ENCODE peak calls at places on chromosome 20, in eight cellular contexts. Z is transverse colon, M is adrenal gland, Q is spleen, F is heart left ventricle, U is Peyer's patch, J is body of pancreas, T is uterus. P is an unnamed sample.

GRCh38 chr20:59495894-59496510 is 108.3 kb upstream of the PHACTR3 start:
- DNase-seq in Z (peak; percentile 68), M (peak; percentile 74), Q (peak; percentile 87), F (peak; percentile 77), U (peak; percentile 82), J (peak; percentile 72), T (peak; percentile 37), P (peak; percentile 72)

GRCh38 chr20:8901237-8902025 is 167.5 kb upstream of the PLCB4 start:
- DNase-seq in Z (no peak), M (peak; percentile 17), Q (no peak), F (peak; percentile 64), U (no peak), J (no peak), T (peak; percentile 69), P (no peak)

GRCh38 chr20:10427060-10427692 is 6.8 kb downstream of the MKKS start:
- DNase-seq in Z (peak; percentile 41), M (peak; percentile 60), Q (peak; percentile 78), F (peak; percentile 69), U (peak; percentile 82), J (peak; percentile 56), T (peak; percentile 30), P (peak; percentile 73)

GRCh38 chr20:32352101-32352720 is 5.9 kb upstream of the ASXL1 start:
- DNase-seq in Z (peak; percentile 1), M (no peak), Q (no peak), F (no peak), U (no peak), J (no peak), T (no peak), P (no peak)

GRCh38 chr20:38893485-38894090 is 32.6 kb upstream of the FAM83D start:
- DNase-seq in Z (peak; percentile 78), M (peak; percentile 57), Q (peak; percentile 95), F (peak; percentile 83), U (peak; percentile 91), J (peak; percentile 28), T (peak; percentile 74), P (peak; percentile 54)

GRCh38 chr20:56630086-56630493 is 984 bp downstream of the TFAP2C start:
- DNase-seq in Z (peak; percentile 64), M (peak; percentile 46), Q (no peak), F (no peak), U (no peak), J (peak; percentile 53), T (no peak), P (peak; percentile 65)

GRCh38 chr20:17914957-17915356 is 53.6 kb downstream of the SNX5 start:
- DNase-seq in Z (no peak), M (no peak), Q (no peak), F (no peak), U (peak; percentile 35), J (no peak), T (no peak), P (no peak)

GRCh38 chr20:48818481-48818987 is 9.3 kb downstream of the PREX1 start:
- DNase-seq in Z (peak; percentile 26), M (no peak), Q (peak; percentile 86), F (no peak), U (peak; percentile 85), J (no peak), T (no peak), P (no peak)

DNA sequence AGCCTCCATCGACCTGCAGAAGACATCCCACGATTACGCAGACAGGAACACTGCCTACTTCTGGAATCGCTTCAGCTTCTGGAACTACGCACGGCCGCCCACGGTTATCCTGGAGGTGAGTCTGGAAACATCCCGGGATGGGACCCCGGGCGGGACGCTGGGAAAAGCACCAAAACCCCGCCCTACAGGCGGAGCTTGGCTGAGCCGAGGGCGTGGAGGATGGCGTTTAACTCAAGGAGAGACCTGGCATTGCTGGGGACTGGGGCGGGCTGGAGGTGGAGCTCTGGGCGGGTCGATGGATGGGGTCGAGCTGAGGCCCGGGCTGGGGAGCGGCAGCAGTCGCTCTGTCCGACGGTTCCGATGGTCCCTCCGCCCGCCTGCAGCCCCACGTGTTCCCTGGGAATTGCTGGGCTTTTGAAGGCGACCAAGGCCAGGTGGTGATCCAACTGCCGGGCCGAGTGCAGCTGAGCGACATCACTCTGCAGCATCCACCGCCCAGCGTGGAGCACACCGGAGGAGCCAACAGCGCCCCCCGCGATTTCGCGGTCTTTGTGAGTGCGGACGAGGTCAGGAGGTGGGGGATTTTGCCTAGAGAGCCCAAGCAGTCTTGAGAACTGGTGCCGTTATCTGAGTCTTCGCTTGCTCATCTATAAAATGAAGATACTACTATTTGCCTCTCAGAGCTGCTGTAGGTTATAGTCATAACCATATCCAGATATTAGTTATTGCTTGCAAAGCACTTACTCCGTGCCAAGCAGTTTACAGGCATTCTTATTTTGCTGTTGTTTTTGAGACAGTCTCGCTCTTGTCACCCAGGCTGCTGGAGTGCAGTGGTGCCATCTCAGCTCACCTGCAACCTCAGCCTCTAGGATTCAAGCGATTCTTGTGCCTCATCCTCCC is 3.8 kb downstream of the SPAG4 start:
- DNase-seq in Z (peak; percentile 86), M (peak; percentile 85), Q (peak; percentile 94), F (peak; percentile 88), U (peak; percentile 88), J (peak; percentile 84), T (peak; percentile 84), P (peak; percentile 75)
- TF ChIP-seq POLR2A in Z (no peak), M (no peak), Q (no peak), F (no peak), U (no peak), J (no peak), T (peak; percentile 19), P (peak; percentile 17)

GRCh38 chr20:44411757-44412401 is 56.4 kb downstream of the HNF4A start:
- DNase-seq in Z (no peak), M (no peak), Q (no peak), F (peak; percentile 5), U (no peak), J (no peak), T (no peak), P (no peak)

GRCh38 chr20:44413575-44414345 is 58.3 kb downstream of the HNF4A start:
- DNase-seq in Z (no peak), M (no peak), Q (no peak), F (peak; percentile 21), U (no peak), J (no peak), T (no peak), P (no peak)

GRCh38 chr20:44414346-44414714 is 58.8 kb downstream of the HNF4A start:
- DNase-seq in Z (no peak), M (no peak), Q (no peak), F (peak; percentile 20), U (no peak), J (no peak), T (no peak), P (no peak)

GRCh38 chr20:44411020-44411756 is 55.7 kb downstream of the HNF4A start:
- DNase-seq in Z (peak; percentile 49), M (peak; percentile 66), Q (no peak), F (peak; percentile 56), U (peak; percentile 63), J (peak; percentile 51), T (no peak), P (no peak)

GRCh38 chr20:44412402-44413144 is 57.1 kb downstream of the HNF4A start:
- DNase-seq in Z (no peak), M (no peak), Q (no peak), F (peak; percentile 41), U (no peak), J (no peak), T (no peak), P (no peak)
- TF ChIP-seq POLR2A in Z (no peak), M (no peak), Q (no peak), F (no peak), U (no peak), J (no peak), T (no peak), P (no peak)

DNA sequence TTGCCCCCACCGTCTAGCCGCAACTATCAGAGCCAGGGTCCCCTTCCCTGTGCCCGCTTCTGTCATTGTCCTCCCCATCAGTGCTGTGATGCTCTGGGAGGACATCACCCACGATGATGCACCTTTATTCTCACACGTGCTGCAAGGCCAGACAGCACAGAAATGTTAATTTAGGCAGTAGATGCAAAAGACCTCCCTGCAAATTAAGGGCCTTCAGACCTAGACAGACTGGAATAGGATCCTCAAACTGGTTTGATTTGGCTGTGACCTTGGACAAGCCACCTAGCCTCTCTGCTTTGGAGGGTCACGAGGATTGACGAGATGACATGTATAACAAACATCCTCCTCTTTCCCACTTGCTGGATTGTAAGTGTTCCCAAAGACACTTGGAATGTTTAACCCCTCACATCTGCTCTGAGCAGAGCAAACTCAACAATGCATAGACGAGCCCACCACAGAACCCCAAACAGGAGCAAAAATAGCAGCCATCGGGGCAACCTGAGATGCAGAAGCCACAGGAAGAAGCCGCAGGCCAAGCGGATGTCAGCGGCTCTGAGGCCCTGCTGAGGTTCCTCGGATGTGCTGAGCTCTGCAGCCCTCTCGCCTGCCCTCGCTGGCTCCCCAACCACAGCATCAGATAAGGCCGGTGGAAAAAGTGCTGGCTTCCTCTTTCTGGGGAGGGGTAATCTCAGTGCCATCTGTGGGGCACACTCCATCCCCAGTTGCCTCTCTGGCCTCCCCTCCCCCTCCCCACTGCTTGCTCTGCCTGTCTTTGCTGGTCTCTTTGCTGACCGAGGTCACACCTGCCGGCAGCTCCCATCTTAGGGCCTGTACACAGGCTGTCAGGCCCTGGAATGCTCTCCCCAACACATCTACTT is 35.3 kb downstream of the TOX2 start:
- DNase-seq in Z (peak; percentile 59), M (peak; percentile 29), Q (peak; percentile 91), F (peak; percentile 79), U (peak; percentile 89), J (peak; percentile 21), T (no peak), P (peak; percentile 39)
- TF ChIP-seq POLR2A in Z (no peak), M (no peak), Q (no peak), F (no peak), U (no peak), J (no peak), T (no peak), P (no peak)

GRCh38 chr20:4038047-4038459 is 22.7 kb upstream of the RNF24 start:
- DNase-seq in Z (peak; percentile 67), M (peak; percentile 38), Q (peak; percentile 93), F (peak; percentile 81), U (peak; percentile 85), J (peak; percentile 33), T (no peak), P (peak; percentile 68)
- TF ChIP-seq POLR2A in Z (no peak), M (no peak), Q (no peak), F (no peak), U (no peak), J (no peak), T (no peak), P (peak; percentile 69)

DNA sequence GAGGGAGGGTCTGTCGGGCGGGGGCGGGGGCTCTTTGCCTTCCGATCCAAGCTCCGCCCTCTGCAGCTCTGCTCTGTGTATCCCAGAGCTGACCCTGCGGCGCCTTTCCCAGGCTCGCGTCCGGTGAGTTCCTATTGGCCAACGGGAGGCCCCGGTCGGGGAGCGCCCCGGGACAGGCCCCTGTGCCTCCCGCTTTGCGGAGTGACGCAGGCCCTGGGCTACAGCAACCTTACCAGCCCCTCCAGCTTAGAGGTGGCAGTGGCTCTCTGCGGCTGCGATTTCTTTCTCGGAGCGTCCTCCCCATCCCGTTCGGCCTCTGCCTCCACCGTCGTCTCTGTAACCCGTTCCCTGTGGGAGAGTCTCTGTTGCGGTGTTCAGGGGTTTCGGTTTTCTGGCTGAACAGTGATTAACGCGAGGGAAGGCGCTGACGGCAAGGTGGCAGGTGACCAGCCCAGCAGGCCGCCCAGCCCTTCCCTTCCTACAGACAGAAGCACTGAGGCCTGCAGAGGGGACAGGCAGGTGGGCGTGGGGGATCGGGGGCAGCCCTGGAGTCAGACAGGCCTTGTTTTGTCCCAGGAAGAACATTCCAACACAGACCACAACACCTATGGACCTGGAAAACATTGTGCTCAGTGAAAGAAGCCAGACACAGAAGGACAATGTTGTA is 18.1 kb upstream of the CEBPB start:
- DNase-seq in Z (peak; percentile 83), M (peak; percentile 94), Q (peak; percentile 87), F (peak; percentile 95), U (peak; percentile 85), J (peak; percentile 91), T (peak; percentile 81), P (peak; percentile 32)
- TF ChIP-seq POLR2A in Z (peak; percentile 66), M (peak; percentile 70), Q (no peak), F (peak; percentile 82), U (peak; percentile 29), J (peak; percentile 57), T (peak; percentile 63), P (no peak)

GRCh38 chr20:63707558-63708300 is at the start of the genes ARFRP1 and ZGPAT:
- DNase-seq in Z (peak; percentile 93), M (peak; percentile 87), Q (peak; percentile 98), F (peak; percentile 96), U (peak; percentile 95), J (peak; percentile 87), T (peak; percentile 90), P (peak; percentile 94)
- TF ChIP-seq POLR2A in Z (peak; percentile 57), M (peak; percentile 13), Q (peak; percentile 29), F (peak; percentile 72), U (peak; percentile 74), J (peak; percentile 13), T (peak; percentile 66), P (peak; percentile 57)